ENCODE peak calls at places on chromosomes 5 and 9, in eight cellular contexts. X, J, W, F, Y, O, K and H are unnamed samples.

GRCh38 chr5:96567188-96567587 is 95.0 kb upstream of the CAST start:
- DNase-seq in Y (no peak), K (no peak), F (no peak), W (peak), J (peak), O (no peak), X (peak), H (no peak)

GRCh38 chr5:169426674-169427250 is 125.8 kb upstream of the SLIT3 start:
- DNase-seq in J (no peak), Y (no peak), X (no peak), F (no peak), O (no peak), W (no peak), K (peak), H (no peak)

GRCh38 chr5:138489705-138490104 is 24.4 kb downstream of the EGR1 start:
- DNase-seq in K (peak), Y (no peak), W (no peak), X (peak), J (no peak), F (no peak), O (no peak), H (no peak)

GRCh38 chr5:107270561-107270960 is 400.2 kb downstream of the EFNA5 start:
- DNase-seq in W (no peak), O (no peak), X (no peak), J (no peak), F (no peak), Y (no peak), K (no peak), H (no peak)

GRCh38 chr5:2017540-2018389 is 135.0 kb upstream of the IRX4 start:
- DNase-seq in Y (no peak), K (no peak), O (no peak), F (no peak), X (peak), J (no peak), W (peak), H (peak)

GRCh38 chr9:14321517-14322125 is 7.7 kb upstream of the NFIB start:
- DNase-seq in W (no peak), O (no peak), Y (no peak), F (no peak), J (no peak), X (peak), K (no peak), H (no peak)

GRCh38 chr5:139065296-139065695 is 132.9 kb downstream of the SIL1 start:
- DNase-seq in X (peak), Y (no peak), K (no peak), J (no peak), F (no peak), W (no peak), O (no peak), H (no peak)

GRCh38 chr9:114697951-114698351 is 16.0 kb upstream of the TEX48 start:
- DNase-seq in X (no peak), Y (no peak), W (no peak), J (no peak), F (no peak), O (no peak), K (no peak), H (no peak)

GRCh38 chr5:72541501-72542235 is 34.5 kb upstream of the ZNF366 start:
- DNase-seq in X (no peak), Y (no peak), K (peak), W (no peak), O (no peak), J (no peak), F (no peak), H (no peak)

GRCh38 chr5:58201922-58202648 is 257.8 kb downstream of the PLK2 start:
- DNase-seq in O (no peak), K (no peak), J (no peak), Y (no peak), F (no peak), W (no peak), X (no peak), H (no peak)

GRCh38 chr5:107670927-107671741 is at the start of gene EFNA5:
- DNase-seq in J (peak), W (peak), F (peak), X (peak), K (no peak), O (no peak), Y (no peak), H (peak)

GRCh38 chr5:56585466-56585865 is 229.9 kb upstream of the MAP3K1 start:
- DNase-seq in Y (no peak), J (no peak), K (no peak), W (no peak), F (no peak), X (peak), O (no peak), H (no peak)

GRCh38 chr5:134226441-134227192 is 744 bp upstream of the PPP2CA start:
- DNase-seq in W (no peak), Y (peak), J (no peak), X (no peak), K (peak), O (no peak), F (peak), H (no peak)

GRCh38 chr5:2801602-2802525 is 50.4 kb upstream of the IRX2 start:
- DNase-seq in Y (no peak), J (no peak), X (no peak), K (no peak), F (no peak), W (no peak), O (no peak), H (no peak)

GRCh38 chr5:65722575-65723424 is 795 bp downstream of the NLN start:
- DNase-seq in F (no peak), X (peak), Y (no peak), K (peak), J (peak), O (no peak), W (peak), H (peak)

GRCh38 chr9:87668222-87668621 is 57.7 kb upstream of the CTSL start:
- DNase-seq in W (no peak), X (no peak), F (no peak), J (no peak), K (no peak), O (no peak), Y (no peak), H (no peak)

GRCh38 chr5:151086192-151086869 is 5.5 kb upstream of the TNIP1 start:
- DNase-seq in F (no peak), W (no peak), Y (no peak), J (no peak), X (no peak), K (no peak), O (no peak), H (no peak)

GRCh38 chr5:169142264-169142970 is 158.5 kb downstream of the SLIT3 start:
- DNase-seq in W (no peak), J (peak), K (no peak), F (peak), O (no peak), X (peak), Y (no peak), H (peak)

GRCh38 chr9:38226491-38226951 is 157.5 kb upstream of the SHB start:
- DNase-seq in F (no peak), K (no peak), O (no peak), W (no peak), Y (no peak), X (peak), J (no peak), H (peak)

GRCh38 chr5:111513175-111513520 is 813 bp upstream of the STARD4 start:
- DNase-seq in J (no peak), Y (no peak), O (no peak), W (peak), F (no peak), X (no peak), K (no peak), H (no peak)

GRCh38 chr9:128244443-128245226 is 31.2 kb downstream of the GOLGA2 start:
- DNase-seq in K (no peak), O (no peak), X (peak), F (peak), W (peak), Y (no peak), J (peak), H (peak)

GRCh38 chr9:87874320-87874655 is 8.4 kb upstream of the SPATA31E1 start:
- DNase-seq in Y (no peak), F (no peak), W (no peak), O (no peak), X (no peak), J (no peak), K (no peak), H (peak)

GRCh38 chr5:110631236-110631635 is 95.2 kb downstream of the TMEM232 start:
- DNase-seq in W (no peak), O (no peak), J (no peak), K (no peak), F (no peak), Y (no peak), X (no peak), H (no peak)

GRCh38 chr5:9108156-9108555 is 437.7 kb downstream of the SEMA5A start:
- DNase-seq in X (no peak), O (no peak), F (no peak), Y (no peak), W (peak), J (peak), K (no peak), H (no peak)

GRCh38 chr5:2749514-2750025 is 1.9 kb downstream of the IRX2 start:
- DNase-seq in X (no peak), W (peak), J (no peak), Y (no peak), F (no peak), K (no peak), O (no peak), H (peak)

GRCh38 chr9:80500300-80500699 is 928.5 kb downstream of the TLE4 start:
- DNase-seq in Y (no peak), W (no peak), F (no peak), X (no peak), K (no peak), J (no peak), O (no peak), H (no peak)

GRCh38 chr5:35856186-35857003 is at the start of gene IL7R:
- DNase-seq in F (no peak), O (no peak), Y (no peak), X (peak), J (no peak), K (no peak), W (no peak), H (no peak)

GRCh38 chr9:120841930-120842684 is 615 bp downstream of the PSMD5 start:
- DNase-seq in Y (no peak), X (peak), O (no peak), F (peak), W (peak), K (peak), J (no peak), H (no peak)

GRCh38 chr5:177474845-177475562 is 1.6 kb upstream of the DBN1 start:
- DNase-seq in X (no peak), J (no peak), O (no peak), W (no peak), K (no peak), F (no peak), Y (no peak), H (no peak)

GRCh38 chr9:3434594-3434993 is 91.2 kb downstream of the RFX3 start:
- DNase-seq in O (no peak), W (no peak), F (no peak), J (peak), K (no peak), Y (no peak), X (peak), H (no peak)

GRCh38 chr5:158758666-158759065 is 341.1 kb downstream of the EBF1 start:
- DNase-seq in K (no peak), O (no peak), J (peak), W (peak), Y (no peak), X (peak), F (no peak), H (no peak)

GRCh38 chr9:2158111-2158610 is 143.0 kb downstream of the SMARCA2 start:
- DNase-seq in Y (peak), O (peak), W (peak), K (peak), J (no peak), F (peak), X (peak), H (no peak)

GRCh38 chr5:2383678-2384025 is 367.8 kb downstream of the IRX2 start:
- DNase-seq in K (no peak), J (no peak), W (no peak), O (no peak), X (no peak), F (no peak), Y (no peak), H (peak)

GRCh38 chr9:137454145-137454505 is 5.0 kb downstream of the NSMF start:
- DNase-seq in O (no peak), Y (no peak), X (peak), F (peak), J (no peak), K (peak), W (peak), H (peak)

GRCh38 chr5:141646026-141646425 is 5.2 kb downstream of the FCHSD1 start:
- DNase-seq in W (no peak), O (no peak), Y (no peak), K (no peak), J (no peak), F (no peak), X (no peak), H (no peak)